ENCODE peak calls at places on chromosomes 16 and 17, in seven cellular contexts. One of them, this sample, is unnamed.

GRCh38 chr17:8080208-8080798 is 7.2 kb downstream of the ALOX12B start:
- DNase-seq in mammary epithelial cell: no peak
- DNase-seq in A549: no peak
- DNase-seq in fibroblast of lung: no peak
- DNase-seq in breast epithelium: no peak
- DNase-seq in CD8-positive, alpha-beta T cell: no peak
- DNase-seq in SK-N-SH: no peak
- DNase-seq in this sample: no peak

GRCh38 chr17:64936117-64936516 is 16.8 kb upstream of the LRRC37A3 start:
- DNase-seq in A549: no peak
- DNase-seq in mammary epithelial cell: no peak
- DNase-seq in CD8-positive, alpha-beta T cell: no peak
- DNase-seq in breast epithelium: no peak
- DNase-seq in SK-N-SH: no peak
- DNase-seq in fibroblast of lung: no peak
- DNase-seq in this sample: no peak

GRCh38 chr16:29025218-29025617 is 40.4 kb downstream of the LAT start:
- DNase-seq in fibroblast of lung: no peak
- DNase-seq in mammary epithelial cell: no peak
- DNase-seq in CD8-positive, alpha-beta T cell: no peak
- DNase-seq in breast epithelium: no peak
- DNase-seq in SK-N-SH: no peak
- DNase-seq in A549: no peak
- DNase-seq in this sample: no peak

GRCh38 chr16:73610160-73610559 is 562.2 kb upstream of the ZFHX3 start:
- DNase-seq in CD8-positive, alpha-beta T cell: no peak
- DNase-seq in SK-N-SH: no peak
- DNase-seq in breast epithelium: no peak
- DNase-seq in A549: no peak
- DNase-seq in fibroblast of lung: no peak
- DNase-seq in mammary epithelial cell: no peak
- DNase-seq in this sample: no peak

GRCh38 chr17:45764479-45764878 is 19.6 kb upstream of the CRHR1 start:
- DNase-seq in A549: no peak
- DNase-seq in CD8-positive, alpha-beta T cell: no peak
- DNase-seq in mammary epithelial cell: no peak
- DNase-seq in breast epithelium: no peak
- DNase-seq in fibroblast of lung: no peak
- DNase-seq in SK-N-SH: no peak
- DNase-seq in this sample: no peak

GRCh38 chr16:58114827-58115825 is 14.1 kb downstream of the CFAP20 start:
- DNase-seq in SK-N-SH: peak; percentile 68
- DNase-seq in mammary epithelial cell: no peak
- DNase-seq in fibroblast of lung: peak; percentile 49
- DNase-seq in breast epithelium: no peak
- DNase-seq in CD8-positive, alpha-beta T cell: no peak
- DNase-seq in A549: no peak
- DNase-seq in this sample: no peak

GRCh38 chr17:70905796-70906195 is 736.5 kb downstream of the KCNJ2 start:
- DNase-seq in fibroblast of lung: peak; percentile 100
- DNase-seq in CD8-positive, alpha-beta T cell: no peak
- DNase-seq in A549: no peak
- DNase-seq in mammary epithelial cell: peak; percentile 75
- DNase-seq in breast epithelium: no peak
- DNase-seq in SK-N-SH: no peak
- DNase-seq in this sample: no peak

GRCh38 chr16:11128211-11129123 is 127.5 kb downstream of the SOCS1 start:
- DNase-seq in CD8-positive, alpha-beta T cell: no peak
- DNase-seq in SK-N-SH: peak; percentile 36
- DNase-seq in mammary epithelial cell: no peak
- DNase-seq in breast epithelium: no peak
- DNase-seq in fibroblast of lung: peak; percentile 86
- DNase-seq in A549: no peak
- DNase-seq in this sample: peak; percentile 83

GRCh38 chr17:78735832-78736525 is 46.1 kb downstream of the CYTH1 start:
- DNase-seq in SK-N-SH: no peak
- DNase-seq in fibroblast of lung: no peak
- DNase-seq in mammary epithelial cell: peak; percentile 79
- DNase-seq in A549: no peak
- DNase-seq in breast epithelium: no peak
- DNase-seq in CD8-positive, alpha-beta T cell: no peak
- DNase-seq in this sample: no peak

GRCh38 chr16:728890-729744 is 2.2 kb downstream of the HAGHL start:
- DNase-seq in mammary epithelial cell: no peak
- DNase-seq in fibroblast of lung: no peak
- DNase-seq in A549: no peak
- DNase-seq in CD8-positive, alpha-beta T cell: no peak
- DNase-seq in SK-N-SH: peak; percentile 66
- DNase-seq in breast epithelium: no peak
- DNase-seq in this sample: no peak

GRCh38 chr17:6587310-6587709 is 31.0 kb upstream of the PITPNM3 start:
- DNase-seq in CD8-positive, alpha-beta T cell: no peak
- DNase-seq in SK-N-SH: no peak
- DNase-seq in mammary epithelial cell: no peak
- DNase-seq in fibroblast of lung: no peak
- DNase-seq in A549: no peak
- DNase-seq in breast epithelium: no peak
- DNase-seq in this sample: no peak

GRCh38 chr17:17236295-17237025 is 508 bp downstream of the FLCN start:
- DNase-seq in breast epithelium: peak; percentile 20
- DNase-seq in mammary epithelial cell: peak; percentile 50
- DNase-seq in fibroblast of lung: peak; percentile 14
- DNase-seq in A549: peak; percentile 44
- DNase-seq in CD8-positive, alpha-beta T cell: no peak
- DNase-seq in SK-N-SH: no peak
- DNase-seq in this sample: no peak

GRCh38 chr17:19781488-19782458 is 33.7 kb upstream of the ALDH3A1 start:
- DNase-seq in breast epithelium: no peak
- DNase-seq in mammary epithelial cell: no peak
- DNase-seq in SK-N-SH: no peak
- DNase-seq in CD8-positive, alpha-beta T cell: no peak
- DNase-seq in fibroblast of lung: no peak
- DNase-seq in A549: no peak
- DNase-seq in this sample: no peak

GRCh38 chr16:68662035-68662434 is 16.9 kb downstream of the CDH3 start:
- DNase-seq in breast epithelium: no peak
- DNase-seq in fibroblast of lung: no peak
- DNase-seq in mammary epithelial cell: no peak
- DNase-seq in CD8-positive, alpha-beta T cell: no peak
- DNase-seq in A549: no peak
- DNase-seq in SK-N-SH: no peak
- DNase-seq in this sample: no peak

GRCh38 chr17:6526362-6527152 is 29.8 kb downstream of the PITPNM3 start:
- DNase-seq in fibroblast of lung: peak; percentile 18
- DNase-seq in mammary epithelial cell: no peak
- DNase-seq in SK-N-SH: no peak
- DNase-seq in breast epithelium: no peak
- DNase-seq in A549: no peak
- DNase-seq in CD8-positive, alpha-beta T cell: no peak
- DNase-seq in this sample: no peak

GRCh38 chr16:87101903-87102302 is 215.3 kb downstream of the C16orf95 start:
- DNase-seq in SK-N-SH: no peak
- DNase-seq in fibroblast of lung: peak; percentile 65
- DNase-seq in A549: no peak
- DNase-seq in CD8-positive, alpha-beta T cell: no peak
- DNase-seq in mammary epithelial cell: no peak
- DNase-seq in breast epithelium: no peak
- DNase-seq in this sample: no peak

GRCh38 chr16:5438591-5438990 is 341.0 kb upstream of the EEF2KMT start:
- DNase-seq in CD8-positive, alpha-beta T cell: no peak
- DNase-seq in breast epithelium: no peak
- DNase-seq in mammary epithelial cell: no peak
- DNase-seq in SK-N-SH: no peak
- DNase-seq in A549: no peak
- DNase-seq in fibroblast of lung: no peak
- DNase-seq in this sample: no peak

GRCh38 chr16:74216319-74216718 is 80.3 kb upstream of the PSMD7 start:
- DNase-seq in SK-N-SH: no peak
- DNase-seq in fibroblast of lung: peak; percentile 44
- DNase-seq in breast epithelium: no peak
- DNase-seq in A549: no peak
- DNase-seq in mammary epithelial cell: no peak
- DNase-seq in CD8-positive, alpha-beta T cell: no peak
- DNase-seq in this sample: no peak

GRCh38 chr17:43445009-43445589 is 38.7 kb upstream of the DHX8 start:
- DNase-seq in fibroblast of lung: no peak
- DNase-seq in CD8-positive, alpha-beta T cell: no peak
- DNase-seq in mammary epithelial cell: no peak
- DNase-seq in breast epithelium: peak; percentile 65
- DNase-seq in SK-N-SH: no peak
- DNase-seq in A549: no peak
- DNase-seq in this sample: no peak

GRCh38 chr17:65677932-65678331 is 116.5 kb upstream of the AXIN2 start:
- DNase-seq in SK-N-SH: no peak
- DNase-seq in breast epithelium: no peak
- DNase-seq in CD8-positive, alpha-beta T cell: no peak
- DNase-seq in mammary epithelial cell: no peak
- DNase-seq in A549: no peak
- DNase-seq in fibroblast of lung: no peak
- DNase-seq in this sample: no peak

GRCh38 chr16:53809088-53809951 is 105.4 kb downstream of the FTO start:
- DNase-seq in SK-N-SH: no peak
- DNase-seq in breast epithelium: no peak
- DNase-seq in A549: no peak
- DNase-seq in fibroblast of lung: peak; percentile 88
- DNase-seq in CD8-positive, alpha-beta T cell: no peak
- DNase-seq in mammary epithelial cell: peak; percentile 78
- DNase-seq in this sample: no peak

GRCh38 chr17:1643293-1643998 is 2.1 kb downstream of the SCARF1 start:
- DNase-seq in SK-N-SH: peak; percentile 89
- DNase-seq in fibroblast of lung: no peak
- DNase-seq in CD8-positive, alpha-beta T cell: peak; percentile 42
- DNase-seq in mammary epithelial cell: peak; percentile 61
- DNase-seq in breast epithelium: peak; percentile 63
- DNase-seq in A549: peak; percentile 65
- DNase-seq in this sample: peak; percentile 58

GRCh38 chr16:2699791-2700600 is 17.7 kb downstream of the KCTD5 start:
- DNase-seq in SK-N-SH: no peak
- DNase-seq in A549: no peak
- DNase-seq in fibroblast of lung: no peak
- DNase-seq in breast epithelium: no peak
- DNase-seq in mammary epithelial cell: no peak
- DNase-seq in CD8-positive, alpha-beta T cell: no peak
- DNase-seq in this sample: no peak

GRCh38 chr16:57513371-57514102 is 22.8 kb downstream of the CCDC102A start:
- DNase-seq in mammary epithelial cell: no peak
- DNase-seq in fibroblast of lung: no peak
- DNase-seq in SK-N-SH: peak; percentile 19
- DNase-seq in CD8-positive, alpha-beta T cell: no peak
- DNase-seq in breast epithelium: no peak
- DNase-seq in A549: no peak
- DNase-seq in this sample: no peak

GRCh38 chr17:10197362-10197720 is 1.1 kb downstream of the GAS7 start:
- DNase-seq in fibroblast of lung: no peak
- DNase-seq in A549: no peak
- DNase-seq in SK-N-SH: no peak
- DNase-seq in mammary epithelial cell: no peak
- DNase-seq in breast epithelium: no peak
- DNase-seq in CD8-positive, alpha-beta T cell: no peak
- DNase-seq in this sample: no peak

GRCh38 chr17:7703584-7704574 is 1.1 kb upstream of the EFNB3 start:
- DNase-seq in mammary epithelial cell: peak; percentile 32
- DNase-seq in fibroblast of lung: peak; percentile 43
- DNase-seq in CD8-positive, alpha-beta T cell: no peak
- DNase-seq in A549: peak; percentile 34
- DNase-seq in breast epithelium: peak; percentile 52
- DNase-seq in SK-N-SH: peak; percentile 86
- DNase-seq in this sample: no peak

GRCh38 chr16:16864536-16864935 is 485.6 kb downstream of the NPIPA7 start:
- DNase-seq in mammary epithelial cell: no peak
- DNase-seq in CD8-positive, alpha-beta T cell: no peak
- DNase-seq in breast epithelium: no peak
- DNase-seq in A549: no peak
- DNase-seq in SK-N-SH: no peak
- DNase-seq in fibroblast of lung: no peak
- DNase-seq in this sample: no peak

GRCh38 chr17:75921596-75921995 is 16.9 kb upstream of the MRPL38 start:
- DNase-seq in SK-N-SH: no peak
- DNase-seq in CD8-positive, alpha-beta T cell: no peak
- DNase-seq in mammary epithelial cell: no peak
- DNase-seq in A549: no peak
- DNase-seq in fibroblast of lung: no peak
- DNase-seq in breast epithelium: no peak
- DNase-seq in this sample: no peak
- TF ChIP-seq CTCF in SK-N-SH: no peak
- TF ChIP-seq CTCF in CD8-positive, alpha-beta T cell: no peak
- TF ChIP-seq CTCF in mammary epithelial cell: no peak
- TF ChIP-seq CTCF in A549: no peak
- TF ChIP-seq CTCF in fibroblast of lung: no peak
- TF ChIP-seq CTCF in breast epithelium: no peak
- TF ChIP-seq CTCF in this sample: no peak

GRCh38 chr16:23840310-23840709 is 4.5 kb downstream of the PRKCB start:
- DNase-seq in A549: no peak
- DNase-seq in mammary epithelial cell: no peak
- DNase-seq in CD8-positive, alpha-beta T cell: no peak
- DNase-seq in breast epithelium: no peak
- DNase-seq in fibroblast of lung: no peak
- DNase-seq in SK-N-SH: no peak
- DNase-seq in this sample: no peak
- H3K4me1 ChIP-seq in A549: no peaks in the 10 kb centered on the region
- H3K4me1 ChIP-seq in mammary epithelial cell: peaks cover 4% of the 10 kb centered on the region
- H3K4me1 ChIP-seq in CD8-positive, alpha-beta T cell: peaks cover 41% of the 10 kb centered on the region
- H3K4me1 ChIP-seq in breast epithelium: no peaks in the 10 kb centered on the region
- H3K4me1 ChIP-seq in fibroblast of lung: no peaks in the 10 kb centered on the region
- H3K4me1 ChIP-seq in SK-N-SH: no peaks in the 10 kb centered on the region
- H3K4me1 ChIP-seq in this sample: no peaks in the 10 kb centered on the region

DNA sequence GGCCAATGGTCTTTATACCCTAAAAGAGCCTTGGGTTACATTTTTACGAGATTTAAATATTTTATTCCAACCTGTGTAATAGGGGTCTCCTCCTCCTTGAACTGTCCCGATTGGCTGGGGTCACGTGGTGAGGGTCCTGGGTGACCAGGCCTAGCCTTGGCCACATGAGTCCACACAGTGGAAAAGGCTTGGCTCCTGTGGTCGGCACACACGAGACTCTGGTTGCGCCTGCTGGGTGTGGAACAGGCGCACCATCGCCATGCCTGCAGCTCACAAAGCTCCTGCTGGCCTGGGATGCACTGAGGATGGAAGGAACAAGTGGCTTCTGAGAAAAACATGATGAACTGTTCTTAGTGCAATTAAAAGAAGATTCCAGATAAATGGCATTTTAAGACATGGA is 103.9 kb upstream of the ZNF750 start:
- DNase-seq in breast epithelium: no peak
- DNase-seq in mammary epithelial cell: no peak
- DNase-seq in SK-N-SH: no peak
- DNase-seq in A549: no peak
- DNase-seq in fibroblast of lung: no peak
- DNase-seq in CD8-positive, alpha-beta T cell: no peak
- DNase-seq in this sample: no peak
- H3K9me3 ChIP-seq in breast epithelium: peaks cover 32% of the 10 kb centered on the region
- H3K9me3 ChIP-seq in mammary epithelial cell: peaks cover 34% of the 10 kb centered on the region
- H3K9me3 ChIP-seq in SK-N-SH: peaks cover 23% of the 10 kb centered on the region
- H3K9me3 ChIP-seq in A549: peaks cover 57% of the 10 kb centered on the region
- H3K9me3 ChIP-seq in fibroblast of lung: no peaks in the 10 kb centered on the region
- H3K9me3 ChIP-seq in CD8-positive, alpha-beta T cell: peaks cover 13% of the 10 kb centered on the region
- H3K9me3 ChIP-seq in this sample: no peaks in the 10 kb centered on the region

DNA sequence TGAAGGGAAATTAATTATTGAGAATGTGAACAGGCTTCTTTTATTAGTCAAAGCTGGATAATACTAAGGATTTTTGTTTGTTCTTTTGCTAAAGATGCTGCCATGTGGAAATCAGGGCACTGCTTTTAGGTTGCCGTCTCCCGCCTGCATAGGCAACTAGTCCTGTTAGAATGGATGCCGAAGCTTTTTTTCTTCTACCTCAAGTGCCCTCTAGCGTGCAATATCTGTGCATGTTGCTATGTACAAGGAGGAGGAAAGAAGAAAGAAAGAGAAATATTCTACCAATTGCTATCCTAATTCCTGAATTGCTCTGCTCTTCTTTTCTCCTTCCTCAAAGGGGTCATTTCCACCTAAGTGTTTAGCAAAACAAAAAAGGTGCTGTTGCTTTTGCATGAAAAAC is 5.2 kb upstream of the CDH8 start:
- DNase-seq in CD8-positive, alpha-beta T cell: no peak
- DNase-seq in mammary epithelial cell: peak; percentile 27
- DNase-seq in breast epithelium: no peak
- DNase-seq in SK-N-SH: peak; percentile 43
- DNase-seq in A549: peak; percentile 5
- DNase-seq in fibroblast of lung: no peak
- DNase-seq in this sample: no peak
- TF ChIP-seq CTCF in CD8-positive, alpha-beta T cell: no peak
- TF ChIP-seq CTCF in mammary epithelial cell: peak; percentile 52
- TF ChIP-seq CTCF in breast epithelium: no peak
- TF ChIP-seq CTCF in SK-N-SH: peak; percentile 60
- TF ChIP-seq CTCF in A549: peak; percentile 51
- TF ChIP-seq CTCF in fibroblast of lung: no peak
- TF ChIP-seq CTCF in this sample: peak; percentile 32

This sample was measured in right lobe of liver.